ENCODE peak calls at places on chromosomes 11 and 22, in ten cellular contexts. M, Y, F, P, R, O, W, G, T and K are unnamed samples.
A peak's percentile ranks its signal among the peaks of the same experiment; 100 is the strongest.

GRCh38 chr11:61815790-61816735 is 740 bp downstream of the FADS1 start:
- DNase-seq in M (no peak), Y (peak; percentile 74), F (peak; percentile 74), P (no peak), R (peak; percentile 23), O (peak; percentile 84), W (peak; percentile 56), G (peak; percentile 39), T (peak; percentile 44), K (peak; percentile 27)

GRCh38 chr11:56905936-56906335 is 82.8 kb upstream of the OR5AK2 start:
- DNase-seq in M (no peak), Y (no peak), F (no peak), P (no peak), R (no peak), O (no peak), W (no peak), G (no peak), T (no peak), K (no peak)

GRCh38 chr22:32528984-32529982 is 54.7 kb downstream of the FBXO7 start:
- DNase-seq in M (peak; percentile 30), Y (peak; percentile 94), F (peak; percentile 85), P (peak; percentile 17), R (peak; percentile 15), O (peak; percentile 95), W (peak; percentile 25), G (peak; percentile 32), T (peak; percentile 19), K (peak; percentile 74)

GRCh38 chr11:70926543-70926942 is 325.8 kb downstream of the SHANK2 start:
- DNase-seq in M (no peak), Y (no peak), F (no peak), P (no peak), R (no peak), O (no peak), W (no peak), G (no peak), T (no peak), K (no peak)

GRCh38 chr22:32396746-32397145 is 15.3 kb downstream of the RTCB start:
- DNase-seq in M (no peak), Y (peak; percentile 63), F (no peak), P (no peak), R (no peak), O (no peak), W (no peak), G (no peak), T (no peak), K (no peak)

GRCh38 chr11:99069831-99070444 is 49.2 kb downstream of the CNTN5 start:
- DNase-seq in M (no peak), Y (peak; percentile 25), F (no peak), P (peak; percentile 9), R (no peak), O (no peak), W (no peak), G (no peak), T (no peak), K (no peak)

GRCh38 chr11:19828382-19829108 is 115.9 kb downstream of the NAV2 start:
- DNase-seq in M (no peak), Y (no peak), F (no peak), P (no peak), R (no peak), O (no peak), W (no peak), G (no peak), T (no peak), K (no peak)

GRCh38 chr22:46829140-46829891 is 66.9 kb downstream of the TBC1D22A start:
- DNase-seq in M (no peak), Y (peak; percentile 87), F (no peak), P (no peak), R (no peak), O (no peak), W (no peak), G (no peak), T (no peak), K (no peak)

GRCh38 chr11:83265331-83265730 is 20.8 kb downstream of the CCDC90B start:
- DNase-seq in M (no peak), Y (peak; percentile 38), F (no peak), P (no peak), R (no peak), O (no peak), W (no peak), G (no peak), T (no peak), K (no peak)

GRCh38 chr11:119335655-119336543 is 1.6 kb downstream of the RNF26 start:
- DNase-seq in M (no peak), Y (no peak), F (peak; percentile 69), P (no peak), R (no peak), O (peak; percentile 65), W (no peak), G (no peak), T (no peak), K (no peak)

GRCh38 chr22:37801946-37802309 is 5.8 kb upstream of the GCAT start:
- DNase-seq in M (no peak), Y (no peak), F (no peak), P (no peak), R (no peak), O (no peak), W (no peak), G (no peak), T (no peak), K (no peak)